ENCODE peak calls at places on chromosomes 13 and 19, in four cellular contexts. I, C, D and E are unnamed samples.

GRCh38 chr19:38557205-38557799 is 60.5 kb downstream of the MAP4K1 start:
- DNase-seq in I (no peak), D (no peak), C (peak; percentile 85), E (no peak)

GRCh38 chr13:110536006-110536693 is 25.4 kb downstream of the RAB20 start:
- DNase-seq in C (no peak), D (no peak), I (no peak), E (no peak)

GRCh38 chr13:113628291-113629270 is 29.4 kb downstream of the ATP4B start:
- DNase-seq in I (no peak), D (no peak), C (no peak), E (no peak)

GRCh38 chr19:52638601-52639000 is 446 bp upstream of the ZNF83 start:
- DNase-seq in I (no peak), C (no peak), D (no peak), E (peak; percentile 53)

GRCh38 chr13:47420568-47420967 is 523.7 kb upstream of the HTR2A start:
- DNase-seq in D (no peak), C (no peak), I (no peak), E (no peak)

GRCh38 chr19:4929186-4929585 is 19.9 kb downstream of the UHRF1 start:
- DNase-seq in I (no peak), D (no peak), C (no peak), E (no peak)

GRCh38 chr13:24127116-24127631 is 33.3 kb upstream of the SPATA13 start:
- DNase-seq in C (peak; percentile 16), D (no peak), I (no peak), E (no peak)

GRCh38 chr13:47555235-47555634 is 445.8 kb downstream of the SUCLA2 start:
- DNase-seq in I (no peak), C (no peak), D (no peak), E (no peak)

GRCh38 chr13:113607056-113607455 is 22.5 kb downstream of the TFDP1 start:
- DNase-seq in I (no peak), C (no peak), D (no peak), E (no peak)

GRCh38 chr19:16482745-16483144 is 11.0 kb upstream of the EPS15L1 start:
- DNase-seq in C (no peak), D (no peak), I (no peak), E (no peak)

GRCh38 chr13:106657104-106657503 is 89.2 kb upstream of the ARGLU1 start:
- DNase-seq in D (no peak), C (no peak), I (no peak), E (peak; percentile 16)

GRCh38 chr19:2394054-2394668 is 33.2 kb downstream of the TIMM13 start:
- DNase-seq in D (no peak), C (peak; percentile 38), I (peak; percentile 53), E (no peak)

GRCh38 chr13:41137241-41137640 is 4.6 kb upstream of the KBTBD6 start:
- DNase-seq in D (no peak), C (no peak), I (no peak), E (no peak)

GRCh38 chr13:73767747-73768315 is 366.4 kb downstream of the KLF12 start:
- DNase-seq in I (peak; percentile 9), D (no peak), C (no peak), E (peak; percentile 22)

GRCh38 chr19:3474614-3475013 is 5.7 kb downstream of the SMIM24 start:
- DNase-seq in D (no peak), I (no peak), C (no peak), E (no peak)

GRCh38 chr13:39959497-39959896 is 304.0 kb downstream of the COG6 start:
- DNase-seq in C (no peak), I (no peak), D (no peak), E (no peak)

GRCh38 chr19:18645035-18645511 is 8.2 kb downstream of the KLHL26 start:
- DNase-seq in I (no peak), D (no peak), C (no peak), E (no peak)

GRCh38 chr13:102400619-102401125 is 1.2 kb downstream of the FGF14 start:
- DNase-seq in I (no peak), D (no peak), C (no peak), E (peak; percentile 73)

GRCh38 chr13:53782400-53783030 is 753.9 kb downstream of the OLFM4 start:
- DNase-seq in I (peak; percentile 33), C (peak; percentile 3), D (no peak), E (peak; percentile 30)

GRCh38 chr19:33196446-33197193 is 2.5 kb downstream of the LRP3 start:
- DNase-seq in C (no peak), I (no peak), D (no peak), E (no peak)

GRCh38 chr13:36763322-36763721 is 55.7 kb upstream of the RFXAP start:
- DNase-seq in I (no peak), D (no peak), C (no peak), E (no peak)

DNA sequence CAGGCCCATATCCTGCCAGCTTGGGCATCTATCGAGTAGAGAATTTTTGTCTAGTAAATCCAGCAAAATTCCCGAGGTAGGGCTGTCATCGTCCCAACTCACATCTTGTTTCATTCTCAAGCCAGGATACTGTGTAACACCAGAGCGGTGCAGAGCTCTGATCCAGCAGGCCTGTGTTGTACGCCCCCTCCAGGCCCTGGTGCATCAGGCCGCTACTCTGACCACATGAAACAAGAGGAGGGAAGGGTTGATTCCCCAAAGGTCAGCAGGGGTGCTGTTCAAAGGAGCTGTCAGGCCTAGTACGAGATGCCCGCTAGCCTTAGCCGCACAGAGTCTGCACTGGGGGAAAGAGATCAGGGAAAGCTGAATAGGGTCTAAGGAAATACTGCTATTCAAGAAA is 276.0 kb downstream of the SLC7A1 start:
- DNase-seq in D (peak; percentile 15), C (no peak), I (no peak), E (no peak)
- TF ChIP-seq TCF12 in D (no peak), C (no peak), I (no peak), E (no peak)

DNA sequence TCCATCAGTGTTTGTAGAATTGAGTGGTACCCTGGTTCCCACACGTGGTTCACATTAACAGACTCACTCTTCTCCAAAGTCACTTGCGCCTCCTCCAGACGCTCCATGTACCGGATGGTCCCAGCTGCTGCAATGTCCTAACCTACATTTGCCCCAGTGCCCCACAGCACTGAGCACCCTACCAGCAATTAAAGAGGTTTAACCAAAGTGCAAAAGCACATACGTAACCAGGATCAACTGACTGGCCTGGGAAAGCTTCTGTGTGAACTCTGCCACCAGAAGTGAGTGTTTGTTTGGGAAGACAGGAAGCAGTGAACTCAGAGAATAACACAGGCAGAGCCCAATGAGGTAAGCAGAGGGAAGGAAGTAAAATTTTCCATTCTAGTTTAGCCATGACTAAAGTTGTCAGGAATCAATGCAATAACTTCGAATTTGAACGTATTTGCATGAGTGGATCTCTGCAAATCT is 7.3 kb upstream of the MEDAG start:
- DNase-seq in C (no peak), D (no peak), I (peak; percentile 72), E (no peak)
- TF ChIP-seq JUND in C (no peak), D (no peak), I (no peak), E (no peak)

DNA sequence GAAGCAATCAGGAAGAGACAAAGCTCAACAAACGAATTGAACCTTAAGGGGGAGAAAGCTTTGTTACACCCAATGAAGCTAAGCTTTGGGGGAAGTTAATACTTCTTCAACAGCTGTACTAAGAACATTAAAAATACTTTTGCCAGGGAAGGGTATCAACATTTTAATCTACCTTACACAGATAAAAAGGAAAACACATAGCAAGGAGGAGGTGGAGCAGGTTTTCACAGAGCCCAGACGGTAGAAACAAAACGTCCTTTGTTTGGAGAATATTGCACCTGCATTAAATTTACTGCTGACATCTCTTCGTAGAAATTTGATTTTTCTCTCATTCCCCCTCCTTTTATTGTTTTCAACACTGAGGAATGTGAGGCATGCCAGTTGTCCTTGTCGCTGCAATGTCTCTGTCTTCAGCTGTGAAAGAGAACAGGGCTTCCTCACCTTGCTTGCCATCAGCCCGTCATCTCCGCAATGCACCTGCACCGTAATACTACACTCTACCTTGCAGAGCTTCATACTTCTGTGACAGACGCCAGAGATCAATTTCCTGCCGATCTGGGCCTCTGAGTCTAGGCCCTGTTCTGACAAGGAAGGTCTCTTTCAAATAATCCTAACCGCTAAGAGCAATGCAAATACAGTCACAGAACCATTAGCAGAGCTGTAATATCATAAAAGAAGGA is 270.8 kb downstream of the SPRY2 start:
- DNase-seq in I (no peak), D (peak; percentile 7), C (no peak), E (no peak)
- TF ChIP-seq TCF12 in I (no peak), D (no peak), C (no peak), E (no peak)

DNA sequence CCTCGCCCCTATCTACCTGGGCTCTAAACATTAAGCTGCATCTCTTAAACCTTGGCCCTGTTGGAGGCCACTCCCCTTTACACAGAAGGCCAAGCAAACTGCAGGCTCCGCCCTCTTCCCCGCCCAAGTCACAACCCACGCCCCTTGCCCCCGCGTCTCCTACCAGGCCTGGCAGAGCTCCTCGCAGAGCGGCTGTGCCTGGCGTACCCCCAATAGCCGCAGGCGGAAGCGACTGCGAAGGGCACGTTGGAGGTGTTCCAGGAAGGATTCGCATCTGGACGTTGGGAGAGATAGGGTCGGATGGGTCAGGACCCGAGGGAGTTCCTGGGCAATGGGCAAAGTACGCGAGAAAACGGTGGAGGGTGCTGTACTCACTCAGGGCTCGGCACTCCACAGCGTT is 5.9 kb downstream of the RTBDN start:
- DNase-seq in I (peak; percentile 40), C (no peak), D (no peak), E (peak; percentile 92)
- TF ChIP-seq JUND in I (no peak), C (no peak), D (no peak), E (no peak)

DNA sequence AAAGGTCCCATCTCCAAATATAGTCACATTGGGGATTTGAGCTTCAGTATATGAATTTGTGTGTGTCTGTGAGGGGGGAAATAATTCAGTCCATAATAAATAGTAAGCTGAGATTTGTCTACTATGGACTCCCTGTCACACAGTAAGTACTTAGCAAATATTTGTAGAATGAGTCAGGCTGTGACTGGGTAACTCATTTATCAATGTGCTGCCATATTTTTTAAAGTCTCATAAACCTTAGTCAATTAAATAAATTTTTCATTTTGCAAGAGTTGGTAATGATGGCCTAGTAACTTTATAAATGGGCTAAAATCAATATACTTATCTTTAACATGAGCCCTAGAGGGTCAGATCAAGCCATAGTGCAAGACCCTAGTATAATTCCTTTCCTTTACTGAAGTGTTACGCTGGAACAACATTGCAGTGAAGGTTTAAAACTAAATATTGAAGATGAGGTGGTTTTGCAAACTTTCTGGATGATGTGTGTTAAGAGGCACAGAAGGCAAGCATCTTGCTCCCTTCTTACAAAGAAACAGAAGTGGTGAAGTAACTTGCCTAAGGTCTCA is 305.1 kb downstream of the KCNRG start:
- DNase-seq in C (no peak), I (peak; percentile 84), D (no peak), E (no peak)
- TF ChIP-seq TCF12 in C (no peak), I (no peak), D (no peak), E (no peak)

GRCh38 chr13:58476176-58476575 is 844.6 kb downstream of the PCDH17 start:
- DNase-seq in I (no peak), D (peak; percentile 5), C (no peak), E (no peak)
- TF ChIP-seq JUND in I (no peak), D (no peak), C (no peak), E (no peak)

GRCh38 chr13:95676100-95676774 is 702 bp upstream of the DNAJC3 start:
- DNase-seq in D (no peak), I (peak; percentile 50), C (no peak), E (no peak)
- TF ChIP-seq TCF12 in D (no peak), I (no peak), C (no peak), E (no peak)

GRCh38 chr19:6287269-6287885 is 7.6 kb upstream of the MLLT1 start:
- DNase-seq in D (no peak), C (no peak), I (no peak), E (no peak)
- TF ChIP-seq JUND in D (no peak), C (no peak), I (no peak), E (no peak)